ENCODE peak calls at places on chromosomes 7 and 10, in nine cellular contexts. E is heart left ventricle, V is GM23338, U is IMR-90, P is colonic mucosa, K is kidney, R is psoas muscle, T is PC-3, Z is OCI-LY7. M is an unnamed sample.
A peak's percentile ranks its signal among the peaks of the same experiment; 100 is the strongest.

GRCh38 chr7:141541375-141541774 is 9.8 kb upstream of the AGK start:
- DNase-seq in T (no peak), K (no peak), E (no peak), Z (no peak), P (no peak), V (no peak), U (no peak), R (no peak), M (no peak)

GRCh38 chr7:106517508-106517907 is 143.4 kb downstream of the CCDC71L start:
- DNase-seq in E (no peak), T (no peak), Z (no peak), K (no peak), V (no peak), R (no peak), U (no peak), P (no peak), M (no peak)

GRCh38 chr7:101532000-101532399 is 97.1 kb downstream of the MYL10 start:
- DNase-seq in U (no peak), K (no peak), V (no peak), E (no peak), T (no peak), R (no peak), P (no peak), Z (peak; percentile 17), M (no peak)

GRCh38 chr10:23437987-23438546 is 808 bp upstream of the OTUD1 start:
- DNase-seq in Z (no peak), E (no peak), P (no peak), U (no peak), T (no peak), R (peak; percentile 19), K (no peak), V (no peak), M (no peak)

GRCh38 chr10:106189254-106189653 is 975.3 kb downstream of the SORCS1 start:
- DNase-seq in Z (peak; percentile 32), V (peak; percentile 87), T (peak; percentile 62), U (no peak), E (no peak), R (no peak), K (no peak), P (no peak), M (no peak)

GRCh38 chr10:132607961-132608495 is 70.4 kb downstream of the INPP5A start:
- DNase-seq in V (no peak), Z (no peak), K (peak; percentile 66), T (no peak), R (no peak), P (no peak), E (no peak), U (no peak), M (no peak)

GRCh38 chr10:49334993-49335972 is 36.3 kb downstream of the C10orf71 start:
- DNase-seq in T (no peak), V (no peak), K (no peak), E (no peak), R (no peak), P (no peak), Z (peak; percentile 29), U (no peak), M (no peak)

GRCh38 chr7:18534481-18534880 is 38.9 kb downstream of the HDAC9 start:
- DNase-seq in R (no peak), T (no peak), Z (no peak), U (no peak), E (no peak), K (no peak), P (no peak), V (no peak), M (no peak)

GRCh38 chr10:126133906-126134703 is 237.7 kb downstream of the FANK1 start:
- DNase-seq in T (peak; percentile 69), Z (no peak), R (no peak), K (no peak), E (no peak), P (no peak), U (peak; percentile 93), V (no peak), M (no peak)

GRCh38 chr7:69839782-69840181 is 241.5 kb downstream of the AUTS2 start:
- DNase-seq in Z (peak; percentile 65), P (no peak), V (no peak), K (no peak), E (no peak), R (no peak), T (no peak), U (no peak), M (no peak)

GRCh38 chr7:114799522-114800133 is 122.3 kb upstream of the MDFIC start:
- DNase-seq in U (no peak), Z (no peak), E (no peak), P (no peak), V (no peak), K (no peak), T (no peak), R (no peak), M (no peak)

GRCh38 chr10:99535764-99536399 is 3.1 kb downstream of the NKX2-3 start:
- DNase-seq in T (no peak), P (no peak), E (no peak), R (no peak), V (peak; percentile 59), U (no peak), K (no peak), Z (no peak), M (no peak)

DNA sequence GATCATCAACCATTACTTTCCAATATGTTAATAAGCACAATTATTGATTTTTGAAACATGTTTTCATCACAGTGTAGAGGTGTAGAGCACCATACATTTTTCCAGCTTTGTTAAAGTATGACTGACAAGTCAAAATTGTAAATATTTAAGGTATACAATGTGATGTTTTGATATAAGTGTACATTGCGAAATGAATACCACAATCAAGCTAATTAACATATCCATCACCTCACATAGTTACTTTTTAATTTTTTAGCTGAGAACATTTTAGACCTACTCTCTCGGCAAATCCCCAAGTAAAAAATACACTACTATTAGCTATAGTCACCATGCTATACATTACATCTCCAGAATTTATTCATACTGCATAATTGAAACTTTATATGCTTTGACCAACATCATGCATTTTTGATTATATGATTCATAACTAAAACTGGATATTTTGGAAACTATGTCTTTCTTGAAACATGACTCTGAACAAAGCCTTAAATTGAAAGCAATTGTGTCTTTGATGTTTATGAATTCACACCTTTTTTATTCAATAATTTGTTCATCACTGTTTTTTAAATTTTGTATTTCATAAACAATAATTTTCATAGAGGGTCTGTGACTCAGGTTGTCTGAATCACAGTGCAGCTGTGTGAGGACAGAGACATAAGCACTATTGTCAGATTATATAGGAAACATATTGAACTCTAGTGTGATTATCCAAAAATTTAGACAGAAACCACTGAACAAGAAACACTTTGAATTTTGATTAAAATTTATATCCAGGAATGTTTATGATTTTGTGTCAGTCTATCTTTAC is 486.1 kb downstream of the SEMA3D start:
- DNase-seq in E (no peak), R (no peak), P (no peak), U (peak; percentile 38), K (no peak), V (no peak), T (no peak), Z (no peak), M (no peak)
- H3K4me1 ChIP-seq in E (no peaks in the 10 kb centered on the region), R (no peaks in the 10 kb centered on the region), P (no peaks in the 10 kb centered on the region), U (peaks cover 4% of the 10 kb centered on the region), K (no peaks in the 10 kb centered on the region), V (no peaks in the 10 kb centered on the region), T (peaks cover 18% of the 10 kb centered on the region), Z (no peaks in the 10 kb centered on the region), M (no peaks in the 10 kb centered on the region)

GRCh38 chr7:7177044-7177517 is 5.3 kb upstream of the C1GALT1 start:
- DNase-seq in T (peak; percentile 98), E (no peak), V (peak; percentile 17), P (no peak), U (peak; percentile 85), Z (no peak), R (no peak), K (no peak), M (no peak)

GRCh38 chr7:7178906-7179305 is 3.4 kb upstream of the C1GALT1 start:
- DNase-seq in U (no peak), T (peak; percentile 73), E (no peak), Z (no peak), K (no peak), P (no peak), R (no peak), V (no peak), M (no peak)

GRCh38 chr7:7178081-7178480 is 4.3 kb upstream of the C1GALT1 start:
- DNase-seq in K (no peak), R (no peak), Z (no peak), V (peak; percentile 27), P (no peak), E (no peak), T (peak; percentile 89), U (no peak), M (no peak)

GRCh38 chr7:7175075-7175695 is 7.2 kb upstream of the C1GALT1 start:
- DNase-seq in K (no peak), U (no peak), E (no peak), T (no peak), R (no peak), V (no peak), Z (no peak), P (no peak), M (no peak)

DNA sequence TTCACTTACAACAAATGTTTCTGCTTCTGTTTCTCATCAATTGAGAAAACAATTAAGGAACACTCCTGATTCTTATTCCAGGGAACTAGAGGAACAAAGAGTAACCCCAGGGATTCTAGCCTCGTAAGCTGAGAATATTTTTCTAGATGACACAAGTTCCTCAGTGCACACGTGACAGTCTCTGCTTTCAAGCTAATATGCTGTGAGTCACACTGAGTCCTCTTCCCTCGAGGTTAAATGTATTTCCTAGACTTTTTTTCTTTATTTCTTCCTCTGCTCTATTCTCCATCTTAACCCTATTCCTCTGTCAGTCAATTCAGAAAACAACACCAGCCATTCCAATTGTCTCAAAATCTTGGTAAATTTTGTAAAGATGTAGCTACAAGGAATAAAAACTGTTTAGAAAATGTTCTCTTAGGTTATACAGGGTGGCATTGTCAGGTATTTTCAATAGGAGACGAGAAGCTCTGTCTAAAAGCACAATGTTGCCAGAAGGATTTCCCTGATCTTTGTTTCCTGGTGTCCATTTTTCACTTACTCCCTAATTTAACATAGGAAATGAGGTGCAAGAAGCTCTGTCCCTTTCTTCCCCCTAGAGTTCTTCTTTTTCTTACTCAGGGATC is 5.8 kb upstream of the C1GALT1 start:
- DNase-seq in V (peak; percentile 68), T (peak; percentile 84), K (no peak), R (no peak), P (no peak), U (peak; percentile 91), E (no peak), Z (no peak), M (no peak)
- H3K4me3 ChIP-seq in V (no peak overlapping the region), T (peak overlapping the region; percentile 52), K (no peak overlapping the region), R (no peak overlapping the region), P (no peak overlapping the region), U (no peak overlapping the region), E (no peak overlapping the region), Z (no peak overlapping the region), M (no peak overlapping the region)

GRCh38 chr10:123272171-123272570 is 118.0 kb downstream of the BUB3 start:
- DNase-seq in P (no peak), E (no peak), V (no peak), U (no peak), Z (peak; percentile 1), K (no peak), T (peak; percentile 25), R (no peak), M (no peak)
- TF ChIP-seq CTCF in P (no peak), E (no peak), V (peak; percentile 44), U (no peak), Z (peak; percentile 51), K (no peak), T (peak; percentile 49), R (no peak), M (no peak)

DNA sequence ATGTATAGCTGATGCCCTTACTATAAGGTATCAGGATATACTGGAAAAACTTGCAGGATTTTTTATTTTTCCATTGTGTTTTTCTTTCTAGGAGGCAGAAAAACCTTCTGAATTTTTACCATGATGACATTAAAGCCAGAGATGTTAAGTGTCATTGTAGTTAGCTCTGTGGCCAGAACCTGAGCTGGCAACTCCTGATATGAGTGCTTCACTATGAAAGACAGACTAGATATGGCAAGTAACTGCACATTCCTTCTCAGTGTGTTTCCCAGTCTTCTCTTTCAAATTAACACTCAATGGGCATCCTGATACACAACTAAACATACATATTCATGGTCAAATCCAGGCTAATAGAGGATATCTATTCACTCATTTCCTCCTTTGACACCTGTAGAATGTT is 166.2 kb downstream of the CTTNBP2 start:
- DNase-seq in R (no peak), Z (no peak), U (no peak), T (no peak), E (no peak), K (no peak), V (no peak), P (no peak), M (no peak)
- H3K4me1 ChIP-seq in R (no peaks in the 10 kb centered on the region), Z (no peaks in the 10 kb centered on the region), U (no peaks in the 10 kb centered on the region), T (peaks cover 5% of the 10 kb centered on the region), E (no peaks in the 10 kb centered on the region), K (no peaks in the 10 kb centered on the region), V (no peaks in the 10 kb centered on the region), P (no peaks in the 10 kb centered on the region), M (no peaks in the 10 kb centered on the region)

M was measured in lung.